ENCODE peak calls at places on chromosomes 6 and 20, in nine cellular contexts. F is A549; X is heart left ventricle; N is left cardiac atrium; Y is left lung; G is left colon; J is activated naive CD8-positive, alpha-beta T cell treated with anti-CD3 and anti-CD28 coated beads, Interleukin-2, amount 50 U/mL, for 24 hours; O is lower lobe of right lung; E is gastroesophageal sphincter. B is an unnamed sample.

GRCh38 chr20:51828762-51829161 is 26.4 kb upstream of the SALL4 start:
- ATAC-seq in F (no peak), X (no peak), N (no peak), Y (no peak), G (no peak), J (no peak), O (no peak), E (no peak), B (no peak)

GRCh38 chr6:42038163-42038562 is 12.2 kb upstream of the TAF8 start:
- ATAC-seq in F (no peak), X (no peak), N (no peak), Y (no peak), G (no peak), J (no peak), O (no peak), E (no peak), B (no peak)

GRCh38 chr6:107116328-107116892 is 1.1 kb upstream of the BEND3 start:
- ATAC-seq in F (no peak), X (no peak), N (peak; percentile 24), Y (peak; percentile 68), G (peak; percentile 63), J (no peak), O (peak; percentile 65), E (no peak), B (peak; percentile 55)

GRCh38 chr6:129732034-129732433 is 22.1 kb upstream of the ARHGAP18 start:
- ATAC-seq in F (no peak), X (no peak), N (peak; percentile 89), Y (no peak), G (no peak), J (no peak), O (no peak), E (no peak), B (no peak)

GRCh38 chr20:64269604-64270411 is 14.3 kb downstream of the PCMTD2 start:
- ATAC-seq in F (no peak), X (no peak), N (no peak), Y (no peak), G (no peak), J (no peak), O (no peak), E (no peak), B (no peak)

GRCh38 chr6:34792605-34793500 is 970 bp downstream of the BLTP3A start:
- ATAC-seq in F (peak; percentile 22), X (peak; percentile 3), N (peak; percentile 47), Y (peak; percentile 47), G (peak; percentile 27), J (peak; percentile 2), O (peak; percentile 63), E (peak; percentile 56), B (peak; percentile 53)

GRCh38 chr6:27547157-27548075 is 74.5 kb upstream of the ZNF184 start:
- ATAC-seq in F (peak; percentile 55), X (no peak), N (no peak), Y (no peak), G (no peak), J (peak; percentile 55), O (no peak), E (no peak), B (peak; percentile 77)

GRCh38 chr6:24900917-24901697 is 34.7 kb downstream of the RIPOR2 start:
- ATAC-seq in F (no peak), X (no peak), N (no peak), Y (no peak), G (no peak), J (peak; percentile 68), O (no peak), E (no peak), B (no peak)

GRCh38 chr20:8018928-8019177 is 708 bp downstream of the TMX4 start:
- ATAC-seq in F (peak; percentile 52), X (peak; percentile 2), N (peak; percentile 5), Y (peak; percentile 35), G (peak; percentile 37), J (peak; percentile 13), O (peak; percentile 29), E (no peak), B (peak; percentile 6)

GRCh38 chr6:108355890-108356289 is 61.0 kb downstream of the AFG1L start:
- ATAC-seq in F (no peak), X (no peak), N (no peak), Y (peak; percentile 67), G (no peak), J (no peak), O (peak; percentile 76), E (no peak), B (no peak)

GRCh38 chr6:164859791-164860190 is 449.6 kb downstream of the C6orf118 start:
- ATAC-seq in F (no peak), X (no peak), N (no peak), Y (no peak), G (no peak), J (no peak), O (no peak), E (no peak), B (no peak)

GRCh38 chr6:159996087-159996622 is 27.3 kb downstream of the IGF2R start:
- ATAC-seq in F (no peak), X (no peak), N (no peak), Y (peak; percentile 74), G (peak; percentile 76), J (no peak), O (peak; percentile 70), E (no peak), B (no peak)

GRCh38 chr6:73985891-73986290 is 289.9 kb downstream of the CD109 start:
- ATAC-seq in F (no peak), X (no peak), N (peak; percentile 25), Y (no peak), G (no peak), J (no peak), O (no peak), E (no peak), B (no peak)

GRCh38 chr6:131744888-131745287 is 34.1 kb upstream of the CTAGE9 start:
- ATAC-seq in F (no peak), X (no peak), N (no peak), Y (no peak), G (peak; percentile 35), J (no peak), O (no peak), E (no peak), B (no peak)

GRCh38 chr6:32931211-32931610 is 9.6 kb downstream of the HLA-DMB start:
- ATAC-seq in F (no peak), X (no peak), N (no peak), Y (no peak), G (no peak), J (no peak), O (no peak), E (no peak), B (no peak)

GRCh38 chr6:25118038-25118437 is 161.1 kb upstream of the CARMIL1 start:
- ATAC-seq in F (no peak), X (no peak), N (no peak), Y (no peak), G (no peak), J (no peak), O (no peak), E (no peak), B (no peak)

GRCh38 chr20:44856442-44856841 is 29.1 kb upstream of the YWHAB start:
- ATAC-seq in F (no peak), X (no peak), N (no peak), Y (no peak), G (no peak), J (no peak), O (no peak), E (no peak), B (no peak)

GRCh38 chr6:149075616-149076354 is 241.7 kb upstream of the TAB2 start:
- ATAC-seq in F (peak; percentile 43), X (no peak), N (peak; percentile 8), Y (peak; percentile 55), G (no peak), J (peak; percentile 52), O (peak; percentile 52), E (no peak), B (peak; percentile 73)

GRCh38 chr6:24761193-24761835 is 13.4 kb upstream of the GMNN start:
- ATAC-seq in F (peak; percentile 74), X (no peak), N (peak; percentile 38), Y (no peak), G (peak; percentile 77), J (no peak), O (no peak), E (no peak), B (peak; percentile 77)

GRCh38 chr6:16746812-16747211 is 14.4 kb downstream of the ATXN1 start:
- ATAC-seq in F (no peak), X (no peak), N (no peak), Y (no peak), G (no peak), J (no peak), O (no peak), E (no peak), B (no peak)

GRCh38 chr6:24980507-24981384 is 45.0 kb upstream of the RIPOR2 start:
- ATAC-seq in F (no peak), X (no peak), N (peak; percentile 60), Y (peak; percentile 84), G (no peak), J (peak; percentile 81), O (peak; percentile 89), E (no peak), B (peak; percentile 46)

GRCh38 chr6:31422587-31422986 is 19.2 kb downstream of the MICA start:
- ATAC-seq in F (no peak), X (no peak), N (no peak), Y (no peak), G (peak; percentile 13), J (no peak), O (no peak), E (no peak), B (peak; percentile 17)

GRCh38 chr6:170269873-170270541 is 20.9 kb downstream of the DLL1 start:
- ATAC-seq in F (no peak), X (no peak), N (no peak), Y (no peak), G (no peak), J (no peak), O (no peak), E (no peak), B (no peak)

GRCh38 chr20:10476319-10476724 is 41.2 kb downstream of the SLX4IP start:
- ATAC-seq in F (no peak), X (no peak), N (peak; percentile 47), Y (peak; percentile 55), G (no peak), J (no peak), O (peak; percentile 61), E (no peak), B (no peak)

GRCh38 chr6:84258866-84259265 is 31.4 kb upstream of the CEP162 start:
- ATAC-seq in F (no peak), X (no peak), N (peak; percentile 33), Y (no peak), G (no peak), J (no peak), O (no peak), E (no peak), B (no peak)

GRCh38 chr6:71488186-71488585 is 199.6 kb downstream of the OGFRL1 start:
- ATAC-seq in F (no peak), X (no peak), N (no peak), Y (no peak), G (no peak), J (no peak), O (no peak), E (no peak), B (no peak)

GRCh38 chr6:105179244-105180065 is at the start of gene POPDC3:
- ATAC-seq in F (peak; percentile 90), X (peak; percentile 77), N (peak; percentile 77), Y (peak; percentile 73), G (peak; percentile 65), J (peak; percentile 52), O (peak; percentile 85), E (peak; percentile 25), B (peak; percentile 74)